ENCODE peak calls at places on chromosomes 11 and 22, in nine cellular contexts. H, Q, D, S, K, U, N, X and A are unnamed samples.

GRCh38 chr11:102295045-102295444 is 22.2 kb upstream of the BIRC3 start:
- DNase-seq in H (peak; percentile 57), Q (no peak), D (no peak), S (no peak), K (no peak), U (no peak), N (no peak), X (no peak), A (no peak)

GRCh38 chr11:66981976-66982578 is 7.0 kb downstream of the C11orf86 start:
- DNase-seq in H (peak; percentile 61), Q (peak; percentile 74), D (peak; percentile 89), S (peak; percentile 67), K (peak; percentile 91), U (peak; percentile 89), N (peak; percentile 93), X (peak; percentile 94), A (peak; percentile 92)

GRCh38 chr11:2213384-2213842 is 41.8 kb upstream of the TH start:
- DNase-seq in H (no peak), Q (no peak), D (no peak), S (no peak), K (no peak), U (no peak), N (no peak), X (no peak), A (no peak)

GRCh38 chr11:44036811-44037657 is 10.7 kb upstream of the ACCSL start:
- DNase-seq in H (peak; percentile 61), Q (peak; percentile 83), D (peak; percentile 91), S (peak; percentile 41), K (peak; percentile 73), U (peak; percentile 59), N (peak; percentile 44), X (peak; percentile 83), A (peak; percentile 69)

GRCh38 chr11:47766363-47767227 is 546 bp downstream of the FNBP4 start:
- DNase-seq in H (peak; percentile 82), Q (peak; percentile 80), D (peak; percentile 71), S (peak; percentile 27), K (peak; percentile 70), U (peak; percentile 59), N (no peak), X (peak; percentile 12), A (peak; percentile 48)

GRCh38 chr11:115919341-115920086 is 415.3 kb upstream of the CADM1 start:
- DNase-seq in H (peak; percentile 92), Q (peak; percentile 33), D (no peak), S (no peak), K (peak; percentile 83), U (peak; percentile 81), N (no peak), X (no peak), A (no peak)

GRCh38 chr11:130121430-130121978 is 38.1 kb upstream of the ST14 start:
- DNase-seq in H (no peak), Q (no peak), D (peak; percentile 69), S (no peak), K (peak; percentile 88), U (peak; percentile 84), N (no peak), X (no peak), A (no peak)

GRCh38 chr22:36453266-36453607 is 28.2 kb downstream of the TXN2 start:
- DNase-seq in H (peak; percentile 34), Q (peak; percentile 20), D (no peak), S (no peak), K (no peak), U (no peak), N (peak; percentile 58), X (no peak), A (no peak)

GRCh38 chr22:38881464-38881871 is 9.5 kb upstream of the CBX6 start:
- DNase-seq in H (no peak), Q (peak; percentile 75), D (peak; percentile 96), S (no peak), K (peak; percentile 55), U (peak; percentile 40), N (no peak), X (no peak), A (no peak)

GRCh38 chr11:90798769-90799168 is 575.9 kb upstream of the CHORDC1 start:
- DNase-seq in H (no peak), Q (no peak), D (no peak), S (no peak), K (no peak), U (no peak), N (no peak), X (no peak), A (no peak)

GRCh38 chr11:128392259-128392658 is 195.1 kb downstream of the ETS1 start:
- DNase-seq in H (no peak), Q (no peak), D (no peak), S (no peak), K (no peak), U (no peak), N (no peak), X (no peak), A (no peak)

GRCh38 chr11:65445604-65446445 is 23.2 kb downstream of the NEAT1 start:
- DNase-seq in H (peak; percentile 24), Q (peak; percentile 25), D (peak; percentile 41), S (no peak), K (peak; percentile 58), U (peak; percentile 45), N (peak; percentile 34), X (no peak), A (no peak)

GRCh38 chr22:39308614-39309363 is 10.6 kb downstream of the RPL3 start:
- DNase-seq in H (no peak), Q (peak; percentile 68), D (peak; percentile 95), S (peak; percentile 73), K (peak; percentile 90), U (peak; percentile 86), N (peak; percentile 92), X (no peak), A (peak; percentile 79)

GRCh38 chr11:75035911-75036536 is 47.3 kb downstream of the NEU3 start:
- DNase-seq in H (no peak), Q (no peak), D (no peak), S (peak; percentile 17), K (no peak), U (no peak), N (peak; percentile 62), X (peak; percentile 86), A (peak; percentile 60)

GRCh38 chr11:122107045-122107444 is 9.0 kb downstream of the BLID start:
- DNase-seq in H (no peak), Q (no peak), D (no peak), S (no peak), K (no peak), U (no peak), N (no peak), X (no peak), A (no peak)

GRCh38 chr11:122109932-122110331 is 6.1 kb downstream of the BLID start:
- DNase-seq in H (no peak), Q (no peak), D (no peak), S (no peak), K (no peak), U (no peak), N (no peak), X (no peak), A (no peak)

GRCh38 chr11:122107566-122107965 is 8.4 kb downstream of the BLID start:
- DNase-seq in H (no peak), Q (no peak), D (no peak), S (no peak), K (no peak), U (no peak), N (no peak), X (no peak), A (no peak)

GRCh38 chr11:122108828-122109227 is 7.2 kb downstream of the BLID start:
- DNase-seq in H (no peak), Q (no peak), D (no peak), S (no peak), K (no peak), U (no peak), N (no peak), X (no peak), A (no peak)

DNA sequence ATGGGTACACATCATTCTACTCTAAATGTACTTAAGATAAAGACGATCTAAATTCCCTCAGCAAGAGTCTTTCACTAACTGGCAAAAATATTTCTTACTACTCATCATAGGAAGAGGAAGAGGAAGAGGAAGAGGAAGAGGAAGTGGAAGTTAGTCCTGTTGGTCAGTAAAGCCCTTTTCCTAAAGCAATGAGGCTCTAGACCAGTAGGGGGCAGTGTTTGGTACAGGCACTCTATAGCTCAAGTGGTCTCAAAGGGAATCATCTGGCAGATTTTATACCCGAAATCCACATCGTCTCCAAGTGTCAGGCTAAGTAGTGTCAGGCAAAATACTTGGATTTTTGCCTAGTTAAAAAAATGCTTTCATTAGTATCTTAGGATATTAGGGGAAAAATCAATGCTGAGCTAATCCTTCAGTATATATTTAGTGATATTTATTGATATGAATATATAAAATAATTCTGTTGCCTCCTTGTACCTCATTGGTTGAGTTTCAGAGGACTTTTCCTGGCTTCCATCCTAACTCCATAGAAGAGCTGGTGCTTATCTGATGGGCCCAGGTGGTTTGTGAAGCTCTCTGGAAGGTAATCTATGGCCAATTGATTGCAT is 7.7 kb downstream of the BLID start:
- DNase-seq in H (peak; percentile 54), Q (peak; percentile 25), D (peak; percentile 73), S (no peak), K (no peak), U (no peak), N (no peak), X (peak; percentile 50), A (peak; percentile 19)
- TF ChIP-seq CTCF in H (peak; percentile 60), Q (peak; percentile 57), D (peak; percentile 76), S (peak; percentile 22), K (peak; percentile 71), U (peak; percentile 83), N (peak; percentile 76), X (peak; percentile 94), A (no peak)

GRCh38 chr11:12961615-12962014 is 47.5 kb upstream of the RASSF10 start:
- DNase-seq in H (no peak), Q (no peak), D (peak; percentile 46), S (peak; percentile 9), K (no peak), U (no peak), N (no peak), X (no peak), A (no peak)
- TF ChIP-seq CTCF in H (no peak), Q (peak; percentile 6), D (peak; percentile 21), S (peak; percentile 14), K (peak; percentile 23), U (no peak), N (no peak), X (peak; percentile 15), A (no peak)

GRCh38 chr11:61892085-61892370 is 683 bp upstream of the FADS3 start:
- DNase-seq in H (no peak), Q (no peak), D (no peak), S (no peak), K (no peak), U (no peak), N (no peak), X (no peak), A (no peak)
- TF ChIP-seq CTCF in H (no peak), Q (no peak), D (no peak), S (no peak), K (no peak), U (no peak), N (no peak), X (no peak), A (no peak)

DNA sequence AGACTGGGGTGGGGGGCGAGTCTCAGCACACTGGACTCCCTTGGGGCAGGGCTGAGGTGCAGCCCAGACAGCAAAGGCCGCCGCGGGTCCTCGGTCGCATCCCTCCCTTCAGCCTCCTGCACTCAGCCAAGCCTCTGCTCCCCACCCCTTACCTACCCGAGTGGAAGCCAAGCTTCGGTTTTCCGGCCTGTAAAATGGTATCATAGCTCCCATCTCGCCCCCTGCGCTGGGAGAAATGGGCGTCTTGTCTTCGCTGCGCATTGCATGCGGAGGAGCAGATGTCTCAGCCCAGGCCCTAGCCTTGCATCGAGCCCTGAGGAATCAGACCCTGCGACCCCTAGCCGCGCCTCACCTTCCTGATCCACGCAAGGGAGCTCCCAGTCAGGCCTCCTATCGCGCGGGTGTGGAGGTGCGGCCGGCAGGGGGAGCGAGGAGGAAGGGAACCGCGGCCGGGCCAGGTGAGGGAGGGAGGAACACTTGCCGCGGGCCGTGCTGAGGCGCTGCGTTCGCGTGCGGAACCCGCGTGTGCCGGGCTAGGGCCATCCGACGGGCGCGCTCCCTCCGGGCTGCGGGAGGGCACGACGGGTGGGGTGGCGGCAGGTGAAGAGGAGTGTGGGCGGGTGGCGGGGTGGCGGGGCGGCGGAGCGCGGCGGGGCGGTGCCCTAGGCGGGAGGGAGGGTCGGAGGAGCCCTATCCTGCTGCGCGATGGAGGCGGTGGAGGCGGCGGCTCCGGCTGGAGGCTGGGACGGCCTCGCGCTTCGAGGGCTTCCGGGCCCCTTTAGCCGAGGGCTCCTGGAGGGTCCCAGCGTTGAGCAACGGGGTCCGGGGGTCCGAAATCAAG is 4.1 kb upstream of the TBX1 start:
- DNase-seq in H (peak; percentile 62), Q (peak; percentile 58), D (no peak), S (peak; percentile 67), K (no peak), U (no peak), N (no peak), X (peak; percentile 58), A (peak; percentile 82)
- TF ChIP-seq CTCF in H (peak; percentile 59), Q (peak; percentile 67), D (peak; percentile 52), S (peak; percentile 83), K (peak; percentile 18), U (no peak), N (peak; percentile 59), X (peak; percentile 49), A (peak; percentile 75)